ENCODE peak calls at places on chromosomes 16 and 17, in ten cellular contexts. One of them, this sample, is unnamed.

GRCh38 chr17:71019699-71020098 is 850.4 kb downstream of the KCNJ2 start:
- DNase-seq in stimulated activated CD4-positive, alpha-beta T cell treated with anti-CD3 and anti-CD28 coated beads, Interleukin-1b, Interleukin-23, amount 100 ng/mL, for 24 hours: no peak
- DNase-seq in activated T-cell treated with anti-CD3 and anti-CD28 coated beads for 24 hours: no peak
- DNase-seq in NCI-H187 treated with DMSO at 0.1 percent for 48 hours: no peak
- DNase-seq in IMR-90: no peak
- DNase-seq in stimulated activated CD8-positive, alpha-beta memory T cell treated with anti-CD3 and anti-CD28 coated beads, Interleukin-4, amount 100 ng/mL, for 1 hour: no peak
- DNase-seq in dermis microvascular lymphatic vessel endothelial cell: no peak
- DNase-seq in cardiac fibroblast: no peak
- DNase-seq in left ventricle myocardium inferior: no peak
- DNase-seq in choroid plexus epithelial cell: no peak
- DNase-seq in this sample: no peak

GRCh38 chr17:28086519-28086918 is 44.0 kb downstream of the NLK start:
- DNase-seq in activated T-cell treated with anti-CD3 and anti-CD28 coated beads for 24 hours: no peak
- DNase-seq in choroid plexus epithelial cell: peak; percentile 10
- DNase-seq in IMR-90: peak; percentile 50
- DNase-seq in NCI-H187 treated with DMSO at 0.1 percent for 48 hours: no peak
- DNase-seq in dermis microvascular lymphatic vessel endothelial cell: peak; percentile 8
- DNase-seq in cardiac fibroblast: peak; percentile 58
- DNase-seq in stimulated activated CD8-positive, alpha-beta memory T cell treated with anti-CD3 and anti-CD28 coated beads, Interleukin-4, amount 100 ng/mL, for 1 hour: no peak
- DNase-seq in stimulated activated CD4-positive, alpha-beta T cell treated with anti-CD3 and anti-CD28 coated beads, Interleukin-1b, Interleukin-23, amount 100 ng/mL, for 24 hours: no peak
- DNase-seq in left ventricle myocardium inferior: no peak
- DNase-seq in this sample: no peak

GRCh38 chr16:67437513-67437912 is 6.6 kb downstream of the HSD11B2 start:
- DNase-seq in stimulated activated CD8-positive, alpha-beta memory T cell treated with anti-CD3 and anti-CD28 coated beads, Interleukin-4, amount 100 ng/mL, for 1 hour: no peak
- DNase-seq in cardiac fibroblast: no peak
- DNase-seq in left ventricle myocardium inferior: no peak
- DNase-seq in dermis microvascular lymphatic vessel endothelial cell: no peak
- DNase-seq in choroid plexus epithelial cell: no peak
- DNase-seq in stimulated activated CD4-positive, alpha-beta T cell treated with anti-CD3 and anti-CD28 coated beads, Interleukin-1b, Interleukin-23, amount 100 ng/mL, for 24 hours: no peak
- DNase-seq in activated T-cell treated with anti-CD3 and anti-CD28 coated beads for 24 hours: no peak
- DNase-seq in IMR-90: no peak
- DNase-seq in NCI-H187 treated with DMSO at 0.1 percent for 48 hours: no peak
- DNase-seq in this sample: no peak

GRCh38 chr16:86251682-86252081 is 258.6 kb upstream of the FOXF1 start:
- DNase-seq in IMR-90: peak; percentile 89
- DNase-seq in stimulated activated CD4-positive, alpha-beta T cell treated with anti-CD3 and anti-CD28 coated beads, Interleukin-1b, Interleukin-23, amount 100 ng/mL, for 24 hours: no peak
- DNase-seq in choroid plexus epithelial cell: no peak
- DNase-seq in NCI-H187 treated with DMSO at 0.1 percent for 48 hours: no peak
- DNase-seq in stimulated activated CD8-positive, alpha-beta memory T cell treated with anti-CD3 and anti-CD28 coated beads, Interleukin-4, amount 100 ng/mL, for 1 hour: no peak
- DNase-seq in left ventricle myocardium inferior: no peak
- DNase-seq in cardiac fibroblast: no peak
- DNase-seq in dermis microvascular lymphatic vessel endothelial cell: no peak
- DNase-seq in activated T-cell treated with anti-CD3 and anti-CD28 coated beads for 24 hours: no peak
- DNase-seq in this sample: no peak

GRCh38 chr16:82782715-82783251 is 156.0 kb downstream of the CDH13 start:
- DNase-seq in left ventricle myocardium inferior: peak; percentile 27
- DNase-seq in activated T-cell treated with anti-CD3 and anti-CD28 coated beads for 24 hours: no peak
- DNase-seq in NCI-H187 treated with DMSO at 0.1 percent for 48 hours: no peak
- DNase-seq in choroid plexus epithelial cell: no peak
- DNase-seq in cardiac fibroblast: no peak
- DNase-seq in IMR-90: no peak
- DNase-seq in dermis microvascular lymphatic vessel endothelial cell: peak; percentile 82
- DNase-seq in stimulated activated CD4-positive, alpha-beta T cell treated with anti-CD3 and anti-CD28 coated beads, Interleukin-1b, Interleukin-23, amount 100 ng/mL, for 24 hours: no peak
- DNase-seq in stimulated activated CD8-positive, alpha-beta memory T cell treated with anti-CD3 and anti-CD28 coated beads, Interleukin-4, amount 100 ng/mL, for 1 hour: no peak
- DNase-seq in this sample: no peak

GRCh38 chr17:82013772-82014321 is 8.8 kb downstream of the CENPX start:
- DNase-seq in stimulated activated CD8-positive, alpha-beta memory T cell treated with anti-CD3 and anti-CD28 coated beads, Interleukin-4, amount 100 ng/mL, for 1 hour: no peak
- DNase-seq in activated T-cell treated with anti-CD3 and anti-CD28 coated beads for 24 hours: no peak
- DNase-seq in left ventricle myocardium inferior: peak; percentile 56
- DNase-seq in cardiac fibroblast: no peak
- DNase-seq in NCI-H187 treated with DMSO at 0.1 percent for 48 hours: no peak
- DNase-seq in dermis microvascular lymphatic vessel endothelial cell: no peak
- DNase-seq in stimulated activated CD4-positive, alpha-beta T cell treated with anti-CD3 and anti-CD28 coated beads, Interleukin-1b, Interleukin-23, amount 100 ng/mL, for 24 hours: no peak
- DNase-seq in IMR-90: no peak
- DNase-seq in choroid plexus epithelial cell: no peak
- DNase-seq in this sample: no peak

GRCh38 chr17:61775364-61775763 is 88.0 kb downstream of the BRIP1 start:
- DNase-seq in stimulated activated CD8-positive, alpha-beta memory T cell treated with anti-CD3 and anti-CD28 coated beads, Interleukin-4, amount 100 ng/mL, for 1 hour: no peak
- DNase-seq in stimulated activated CD4-positive, alpha-beta T cell treated with anti-CD3 and anti-CD28 coated beads, Interleukin-1b, Interleukin-23, amount 100 ng/mL, for 24 hours: no peak
- DNase-seq in NCI-H187 treated with DMSO at 0.1 percent for 48 hours: no peak
- DNase-seq in cardiac fibroblast: no peak
- DNase-seq in left ventricle myocardium inferior: no peak
- DNase-seq in activated T-cell treated with anti-CD3 and anti-CD28 coated beads for 24 hours: no peak
- DNase-seq in IMR-90: no peak
- DNase-seq in dermis microvascular lymphatic vessel endothelial cell: no peak
- DNase-seq in choroid plexus epithelial cell: no peak
- DNase-seq in this sample: no peak

GRCh38 chr17:40598928-40599627 is 33.8 kb upstream of the CCR7 start:
- DNase-seq in dermis microvascular lymphatic vessel endothelial cell: no peak
- DNase-seq in cardiac fibroblast: peak; percentile 87
- DNase-seq in left ventricle myocardium inferior: no peak
- DNase-seq in stimulated activated CD4-positive, alpha-beta T cell treated with anti-CD3 and anti-CD28 coated beads, Interleukin-1b, Interleukin-23, amount 100 ng/mL, for 24 hours: no peak
- DNase-seq in stimulated activated CD8-positive, alpha-beta memory T cell treated with anti-CD3 and anti-CD28 coated beads, Interleukin-4, amount 100 ng/mL, for 1 hour: no peak
- DNase-seq in choroid plexus epithelial cell: peak; percentile 56
- DNase-seq in IMR-90: peak; percentile 37
- DNase-seq in NCI-H187 treated with DMSO at 0.1 percent for 48 hours: no peak
- DNase-seq in activated T-cell treated with anti-CD3 and anti-CD28 coated beads for 24 hours: no peak
- DNase-seq in this sample: no peak

GRCh38 chr17:61157246-61157887 is 242.3 kb upstream of the TBX2 start:
- DNase-seq in activated T-cell treated with anti-CD3 and anti-CD28 coated beads for 24 hours: no peak
- DNase-seq in stimulated activated CD4-positive, alpha-beta T cell treated with anti-CD3 and anti-CD28 coated beads, Interleukin-1b, Interleukin-23, amount 100 ng/mL, for 24 hours: no peak
- DNase-seq in dermis microvascular lymphatic vessel endothelial cell: no peak
- DNase-seq in choroid plexus epithelial cell: peak; percentile 75
- DNase-seq in stimulated activated CD8-positive, alpha-beta memory T cell treated with anti-CD3 and anti-CD28 coated beads, Interleukin-4, amount 100 ng/mL, for 1 hour: no peak
- DNase-seq in IMR-90: peak; percentile 71
- DNase-seq in NCI-H187 treated with DMSO at 0.1 percent for 48 hours: peak; percentile 47
- DNase-seq in left ventricle myocardium inferior: no peak
- DNase-seq in cardiac fibroblast: peak; percentile 74
- DNase-seq in this sample: no peak

GRCh38 chr17:36653374-36653773 is 52.0 kb downstream of the MRM1 start:
- DNase-seq in stimulated activated CD8-positive, alpha-beta memory T cell treated with anti-CD3 and anti-CD28 coated beads, Interleukin-4, amount 100 ng/mL, for 1 hour: no peak
- DNase-seq in activated T-cell treated with anti-CD3 and anti-CD28 coated beads for 24 hours: no peak
- DNase-seq in IMR-90: no peak
- DNase-seq in stimulated activated CD4-positive, alpha-beta T cell treated with anti-CD3 and anti-CD28 coated beads, Interleukin-1b, Interleukin-23, amount 100 ng/mL, for 24 hours: no peak
- DNase-seq in left ventricle myocardium inferior: no peak
- DNase-seq in NCI-H187 treated with DMSO at 0.1 percent for 48 hours: no peak
- DNase-seq in choroid plexus epithelial cell: no peak
- DNase-seq in cardiac fibroblast: no peak
- DNase-seq in dermis microvascular lymphatic vessel endothelial cell: no peak
- DNase-seq in this sample: no peak

GRCh38 chr16:86924537-86924936 is 346.2 kb downstream of the FOXL1 start:
- DNase-seq in IMR-90: peak; percentile 97
- DNase-seq in dermis microvascular lymphatic vessel endothelial cell: peak; percentile 42
- DNase-seq in NCI-H187 treated with DMSO at 0.1 percent for 48 hours: no peak
- DNase-seq in left ventricle myocardium inferior: no peak
- DNase-seq in activated T-cell treated with anti-CD3 and anti-CD28 coated beads for 24 hours: no peak
- DNase-seq in cardiac fibroblast: peak; percentile 94
- DNase-seq in stimulated activated CD4-positive, alpha-beta T cell treated with anti-CD3 and anti-CD28 coated beads, Interleukin-1b, Interleukin-23, amount 100 ng/mL, for 24 hours: no peak
- DNase-seq in choroid plexus epithelial cell: no peak
- DNase-seq in stimulated activated CD8-positive, alpha-beta memory T cell treated with anti-CD3 and anti-CD28 coated beads, Interleukin-4, amount 100 ng/mL, for 1 hour: no peak
- DNase-seq in this sample: no peak

GRCh38 chr17:55783684-55784245 is 32.9 kb downstream of the PCTP start:
- DNase-seq in stimulated activated CD4-positive, alpha-beta T cell treated with anti-CD3 and anti-CD28 coated beads, Interleukin-1b, Interleukin-23, amount 100 ng/mL, for 24 hours: no peak
- DNase-seq in dermis microvascular lymphatic vessel endothelial cell: peak; percentile 92
- DNase-seq in activated T-cell treated with anti-CD3 and anti-CD28 coated beads for 24 hours: no peak
- DNase-seq in cardiac fibroblast: peak; percentile 69
- DNase-seq in IMR-90: no peak
- DNase-seq in stimulated activated CD8-positive, alpha-beta memory T cell treated with anti-CD3 and anti-CD28 coated beads, Interleukin-4, amount 100 ng/mL, for 1 hour: no peak
- DNase-seq in left ventricle myocardium inferior: peak; percentile 82
- DNase-seq in NCI-H187 treated with DMSO at 0.1 percent for 48 hours: no peak
- DNase-seq in choroid plexus epithelial cell: peak; percentile 10
- DNase-seq in this sample: no peak